ENCODE peak calls at places on chromosome 3, in seven cellular contexts. One of them, this sample, is unnamed.

GRCh38 chr3:149752788-149753136 is 473 bp upstream of the COMMD2 start:
- DNase-seq in kidney: no peak
- DNase-seq in fibroblast of lung: no peak
- DNase-seq in left ventricle myocardium inferior: no peak
- DNase-seq in ovary: no peak
- DNase-seq in neuronal stem cell: no peak
- DNase-seq in RWPE2: no peak
- DNase-seq in this sample: no peak

GRCh38 chr3:194487289-194488006 is 646 bp upstream of the ATP13A3 start:
- DNase-seq in kidney: peak; percentile 83
- DNase-seq in fibroblast of lung: no peak
- DNase-seq in neuronal stem cell: no peak
- DNase-seq in left ventricle myocardium inferior: peak; percentile 32
- DNase-seq in ovary: peak; percentile 48
- DNase-seq in RWPE2: no peak
- DNase-seq in this sample: no peak

GRCh38 chr3:188575501-188575900 is 421.5 kb downstream of the LPP start:
- DNase-seq in ovary: no peak
- DNase-seq in neuronal stem cell: no peak
- DNase-seq in RWPE2: no peak
- DNase-seq in kidney: no peak
- DNase-seq in fibroblast of lung: no peak
- DNase-seq in left ventricle myocardium inferior: no peak
- DNase-seq in this sample: no peak

GRCh38 chr3:25033407-25034029 is 394.5 kb upstream of the RARB start:
- DNase-seq in fibroblast of lung: peak; percentile 69
- DNase-seq in neuronal stem cell: peak; percentile 45
- DNase-seq in left ventricle myocardium inferior: peak; percentile 36
- DNase-seq in kidney: no peak
- DNase-seq in RWPE2: no peak
- DNase-seq in ovary: no peak
- DNase-seq in this sample: peak; percentile 16

GRCh38 chr3:194556086-194557056 is 69.6 kb upstream of the ATP13A3 start:
- DNase-seq in left ventricle myocardium inferior: no peak
- DNase-seq in RWPE2: no peak
- DNase-seq in fibroblast of lung: no peak
- DNase-seq in neuronal stem cell: no peak
- DNase-seq in ovary: no peak
- DNase-seq in kidney: no peak
- DNase-seq in this sample: no peak

GRCh38 chr3:181690769-181691168 is 21.0 kb upstream of the SOX2 start:
- DNase-seq in fibroblast of lung: no peak
- DNase-seq in neuronal stem cell: no peak
- DNase-seq in kidney: no peak
- DNase-seq in ovary: no peak
- DNase-seq in RWPE2: no peak
- DNase-seq in left ventricle myocardium inferior: no peak
- DNase-seq in this sample: no peak

GRCh38 chr3:140432176-140432753 is 245.6 kb upstream of the TRIM42 start:
- DNase-seq in ovary: peak; percentile 33
- DNase-seq in fibroblast of lung: no peak
- DNase-seq in left ventricle myocardium inferior: no peak
- DNase-seq in RWPE2: no peak
- DNase-seq in kidney: no peak
- DNase-seq in neuronal stem cell: no peak
- DNase-seq in this sample: no peak

GRCh38 chr3:54891540-54891897 is 36.3 kb downstream of the LRTM1 start:
- DNase-seq in left ventricle myocardium inferior: peak; percentile 74
- DNase-seq in fibroblast of lung: peak; percentile 95
- DNase-seq in ovary: peak; percentile 92
- DNase-seq in kidney: peak; percentile 91
- DNase-seq in neuronal stem cell: no peak
- DNase-seq in RWPE2: peak; percentile 92
- DNase-seq in this sample: peak; percentile 83

DNA sequence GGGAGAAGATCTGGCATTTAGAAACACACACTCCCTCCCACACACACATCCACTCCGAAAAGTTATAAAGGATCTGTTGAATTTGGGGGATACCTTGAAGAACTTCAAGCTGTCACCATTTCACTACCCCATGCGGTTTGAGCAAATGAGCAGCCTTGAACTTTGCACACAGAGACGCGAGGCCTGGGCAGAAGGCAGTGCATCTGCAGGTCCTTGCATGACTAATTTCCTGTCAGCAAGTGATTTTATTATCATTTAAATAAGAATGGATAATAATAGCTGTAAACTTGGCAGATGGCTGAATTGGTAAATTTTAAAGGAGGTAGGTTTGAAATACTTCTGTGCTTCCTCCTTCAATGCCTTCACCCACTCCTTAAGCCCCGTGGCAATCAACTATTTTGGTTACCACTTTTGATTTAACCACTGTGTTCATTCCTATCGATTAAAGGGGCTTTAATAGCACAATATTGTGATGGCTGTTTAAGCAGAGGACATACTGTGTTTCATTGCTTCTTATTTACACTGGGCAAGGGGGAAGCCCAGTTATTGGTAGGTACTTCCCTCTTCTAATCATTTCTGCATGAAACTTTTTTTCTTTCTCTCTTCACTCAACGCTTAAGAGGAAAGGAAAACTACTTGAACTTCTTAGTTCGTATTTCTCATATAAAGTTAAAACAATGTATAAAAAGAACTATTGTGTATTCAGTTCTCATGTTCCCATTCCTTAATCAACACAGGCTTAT is 108.1 kb downstream of the ROBO2 start:
- DNase-seq in fibroblast of lung: peak; percentile 1
- DNase-seq in neuronal stem cell: no peak
- DNase-seq in kidney: no peak
- DNase-seq in RWPE2: no peak
- DNase-seq in ovary: no peak
- DNase-seq in left ventricle myocardium inferior: no peak
- DNase-seq in this sample: no peak
- H3K4me3 ChIP-seq in fibroblast of lung: no peak overlapping the region
- H3K4me3 ChIP-seq in neuronal stem cell: no peak overlapping the region
- H3K4me3 ChIP-seq in kidney: no peak overlapping the region
- H3K4me3 ChIP-seq in RWPE2: no peak overlapping the region
- H3K4me3 ChIP-seq in ovary: no peak overlapping the region
- H3K4me3 ChIP-seq in left ventricle myocardium inferior: no peak overlapping the region
- H3K4me3 ChIP-seq in this sample: no peak overlapping the region

GRCh38 chr3:122727279-122727678 is 46.6 kb downstream of the PARP14 start:
- DNase-seq in RWPE2: no peak
- DNase-seq in fibroblast of lung: no peak
- DNase-seq in neuronal stem cell: no peak
- DNase-seq in left ventricle myocardium inferior: no peak
- DNase-seq in kidney: no peak
- DNase-seq in ovary: no peak
- DNase-seq in this sample: no peak

GRCh38 chr3:122728186-122728585 is 47.5 kb downstream of the PARP14 start:
- DNase-seq in kidney: no peak
- DNase-seq in left ventricle myocardium inferior: no peak
- DNase-seq in neuronal stem cell: no peak
- DNase-seq in ovary: no peak
- DNase-seq in RWPE2: no peak
- DNase-seq in fibroblast of lung: no peak
- DNase-seq in this sample: no peak

GRCh38 chr3:122730240-122730639 is 49.6 kb downstream of the PARP14 start:
- DNase-seq in ovary: no peak
- DNase-seq in neuronal stem cell: no peak
- DNase-seq in RWPE2: no peak
- DNase-seq in fibroblast of lung: no peak
- DNase-seq in kidney: no peak
- DNase-seq in left ventricle myocardium inferior: no peak
- DNase-seq in this sample: no peak

GRCh38 chr3:122727766-122728165 is 47.1 kb downstream of the PARP14 start:
- DNase-seq in fibroblast of lung: no peak
- DNase-seq in kidney: no peak
- DNase-seq in RWPE2: no peak
- DNase-seq in left ventricle myocardium inferior: no peak
- DNase-seq in ovary: no peak
- DNase-seq in neuronal stem cell: no peak
- DNase-seq in this sample: no peak

GRCh38 chr3:122728756-122729514 is 48.3 kb downstream of the PARP14 start:
- DNase-seq in RWPE2: no peak
- DNase-seq in ovary: no peak
- DNase-seq in fibroblast of lung: no peak
- DNase-seq in left ventricle myocardium inferior: no peak
- DNase-seq in neuronal stem cell: no peak
- DNase-seq in kidney: no peak
- DNase-seq in this sample: no peak
- H3K27ac ChIP-seq in RWPE2: no peak overlapping the region
- H3K27ac ChIP-seq in ovary: no peak overlapping the region
- H3K27ac ChIP-seq in fibroblast of lung: no peak overlapping the region
- H3K27ac ChIP-seq in left ventricle myocardium inferior: no peak overlapping the region
- H3K27ac ChIP-seq in neuronal stem cell: no peak overlapping the region
- H3K27ac ChIP-seq in kidney: no peak overlapping the region
- H3K27ac ChIP-seq in this sample: no peak overlapping the region

GRCh38 chr3:107421170-107421792 is 44.0 kb downstream of the CCDC54 start:
- DNase-seq in left ventricle myocardium inferior: no peak
- DNase-seq in neuronal stem cell: peak; percentile 57
- DNase-seq in fibroblast of lung: peak; percentile 82
- DNase-seq in kidney: no peak
- DNase-seq in ovary: peak; percentile 27
- DNase-seq in RWPE2: no peak
- DNase-seq in this sample: peak; percentile 14
- H3K4me3 ChIP-seq in left ventricle myocardium inferior: peak overlapping the region; percentile 55
- H3K4me3 ChIP-seq in neuronal stem cell: no peak overlapping the region
- H3K4me3 ChIP-seq in fibroblast of lung: no peak overlapping the region
- H3K4me3 ChIP-seq in kidney: peak overlapping the region; percentile 64
- H3K4me3 ChIP-seq in ovary: no peak overlapping the region
- H3K4me3 ChIP-seq in RWPE2: no peak overlapping the region
- H3K4me3 ChIP-seq in this sample: no peak overlapping the region

DNA sequence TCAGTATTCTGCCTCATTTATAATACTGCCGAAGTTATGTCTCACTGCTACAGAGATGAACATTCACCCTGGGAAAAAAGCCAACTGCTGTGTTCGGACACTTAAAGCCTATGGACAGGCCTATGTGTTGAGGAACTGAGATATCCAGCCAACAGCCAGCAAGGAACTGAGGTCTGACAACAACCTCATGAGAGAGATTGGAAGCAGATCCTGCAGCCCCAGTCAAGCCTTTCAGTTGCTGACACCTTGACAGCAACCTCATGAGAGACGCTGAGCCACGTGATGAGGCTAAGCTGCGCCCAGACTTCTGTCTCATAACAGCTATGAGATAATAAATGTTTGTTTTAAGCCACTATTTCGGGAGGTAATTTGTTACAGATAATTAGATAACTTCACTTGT is 18.2 kb upstream of the FHIT start:
- DNase-seq in neuronal stem cell: no peak
- DNase-seq in ovary: no peak
- DNase-seq in left ventricle myocardium inferior: no peak
- DNase-seq in fibroblast of lung: no peak
- DNase-seq in RWPE2: no peak
- DNase-seq in kidney: no peak
- DNase-seq in this sample: no peak
- H3K27ac ChIP-seq in neuronal stem cell: no peak overlapping the region
- H3K27ac ChIP-seq in ovary: no peak overlapping the region
- H3K27ac ChIP-seq in left ventricle myocardium inferior: no peak overlapping the region
- H3K27ac ChIP-seq in fibroblast of lung: no peak overlapping the region
- H3K27ac ChIP-seq in RWPE2: no peak overlapping the region
- H3K27ac ChIP-seq in kidney: no peak overlapping the region
- H3K27ac ChIP-seq in this sample: no peak overlapping the region

GRCh38 chr3:56785499-56785898 is 16.2 kb downstream of the ARHGEF3 start:
- DNase-seq in fibroblast of lung: no peak
- DNase-seq in kidney: no peak
- DNase-seq in neuronal stem cell: no peak
- DNase-seq in left ventricle myocardium inferior: no peak
- DNase-seq in RWPE2: no peak
- DNase-seq in ovary: no peak
- DNase-seq in this sample: no peak
- H3K4me3 ChIP-seq in fibroblast of lung: no peak overlapping the region
- H3K4me3 ChIP-seq in kidney: no peak overlapping the region
- H3K4me3 ChIP-seq in neuronal stem cell: no peak overlapping the region
- H3K4me3 ChIP-seq in left ventricle myocardium inferior: no peak overlapping the region
- H3K4me3 ChIP-seq in RWPE2: no peak overlapping the region
- H3K4me3 ChIP-seq in ovary: no peak overlapping the region
- H3K4me3 ChIP-seq in this sample: no peak overlapping the region